ENCODE peak calls at places on chromosomes 13 and 19, in five cellular contexts. K, J, I, G and R are unnamed samples.

GRCh38 chr13:110431851-110432294 is 124.8 kb downstream of the COL4A2 start:
- DNase-seq in I (no peak), G (no peak), J (no peak), K (no peak), R (peak; percentile 72)

GRCh38 chr13:106680796-106681482 is 113.0 kb upstream of the ARGLU1 start:
- DNase-seq in I (no peak), J (no peak), G (no peak), K (no peak), R (no peak)

GRCh38 chr19:30854661-30855060 is 482.5 kb downstream of the ZNF536 start:
- DNase-seq in J (no peak), K (no peak), I (no peak), G (no peak), R (peak; percentile 43)

GRCh38 chr19:46428278-46429141 is at the start of gene PNMA8C:
- DNase-seq in J (peak; percentile 26), I (peak; percentile 30), G (no peak), K (peak; percentile 76), R (no peak)

GRCh38 chr19:38173324-38174041 is 50.5 kb downstream of the DPF1 start:
- DNase-seq in I (no peak), J (no peak), K (peak; percentile 86), G (no peak), R (no peak)

GRCh38 chr19:43798546-43799409 is 3.5 kb downstream of the LYPD5 start:
- DNase-seq in K (no peak), G (peak; percentile 71), I (no peak), J (peak; percentile 43), R (no peak)

GRCh38 chr19:1377176-1377964 is 6.3 kb upstream of the NDUFS7 start:
- DNase-seq in G (no peak), I (no peak), K (no peak), J (no peak), R (no peak)

GRCh38 chr13:31437975-31438374 is 238.2 kb downstream of the B3GLCT start:
- DNase-seq in G (no peak), K (no peak), J (no peak), I (no peak), R (no peak)

GRCh38 chr13:99288069-99288468 is 19.1 kb downstream of the GPR183 start:
- DNase-seq in K (no peak), J (no peak), G (no peak), I (no peak), R (no peak)

GRCh38 chr13:30375436-30375835 is 46.9 kb upstream of the UBE2L5 start:
- DNase-seq in G (no peak), J (no peak), K (no peak), I (no peak), R (no peak)

GRCh38 chr13:22278336-22278929 is 607.6 kb downstream of the FGF9 start:
- DNase-seq in G (no peak), J (peak; percentile 51), I (no peak), K (peak; percentile 36), R (no peak)

GRCh38 chr19:2462635-2463421 is 6.1 kb upstream of the LMNB2 start:
- DNase-seq in G (peak; percentile 93), K (peak; percentile 90), J (no peak), I (no peak), R (no peak)

GRCh38 chr19:51421229-51422052 is 4.0 kb upstream of the SIGLEC10 start:
- DNase-seq in I (no peak), K (no peak), G (no peak), J (peak; percentile 4), R (no peak)

GRCh38 chr19:43633520-43633919 is 6.1 kb downstream of the CADM4 start:
- DNase-seq in K (no peak), J (no peak), I (no peak), G (no peak), R (no peak)

GRCh38 chr13:39777527-39778061 is 122.1 kb downstream of the COG6 start:
- DNase-seq in J (no peak), K (no peak), I (peak; percentile 10), G (no peak), R (no peak)

GRCh38 chr19:51712461-51713081 is 11.2 kb downstream of the HAS1 start:
- DNase-seq in G (no peak), I (no peak), J (no peak), K (no peak), R (no peak)

GRCh38 chr13:32045963-32046785 is 14.6 kb downstream of the FRY start:
- DNase-seq in K (no peak), J (no peak), G (no peak), I (peak; percentile 79), R (no peak)

GRCh38 chr19:46898731-46899130 is 37.9 kb downstream of the ARHGAP35 start:
- DNase-seq in K (no peak), I (no peak), J (no peak), G (no peak), R (no peak)

GRCh38 chr13:33205804-33206221 is 79.7 kb downstream of the STARD13 start:
- DNase-seq in G (no peak), I (no peak), K (peak; percentile 41), J (no peak), R (no peak)

GRCh38 chr13:111913790-111914189 is 153.2 kb upstream of the SOX1 start:
- DNase-seq in I (no peak), G (no peak), K (peak; percentile 5), J (no peak), R (peak; percentile 61)

GRCh38 chr13:76823969-76824368 is 62.2 kb downstream of the KCTD12 start:
- DNase-seq in K (no peak), J (no peak), I (no peak), G (no peak), R (no peak)

GRCh38 chr19:23986623-23987022 is 71.9 kb downstream of the ZNF726 start:
- DNase-seq in G (no peak), K (no peak), I (no peak), J (no peak), R (no peak)

GRCh38 chr19:46849610-46850009 is 1.0 kb downstream of the AP2S1 start:
- DNase-seq in K (no peak), J (no peak), I (no peak), G (peak; percentile 30), R (no peak)

GRCh38 chr13:67518785-67519184 is 288.6 kb upstream of the PCDH9 start:
- DNase-seq in I (no peak), G (no peak), J (no peak), K (no peak), R (no peak)

GRCh38 chr19:58586131-58586765 is 13.1 kb upstream of the MZF1 start:
- DNase-seq in K (peak; percentile 10), J (no peak), I (no peak), G (peak; percentile 41), R (no peak)

GRCh38 chr19:55678121-55678671 is 3.2 kb downstream of the EPN1 start:
- DNase-seq in K (peak; percentile 38), G (no peak), I (peak; percentile 85), J (no peak), R (no peak)

DNA sequence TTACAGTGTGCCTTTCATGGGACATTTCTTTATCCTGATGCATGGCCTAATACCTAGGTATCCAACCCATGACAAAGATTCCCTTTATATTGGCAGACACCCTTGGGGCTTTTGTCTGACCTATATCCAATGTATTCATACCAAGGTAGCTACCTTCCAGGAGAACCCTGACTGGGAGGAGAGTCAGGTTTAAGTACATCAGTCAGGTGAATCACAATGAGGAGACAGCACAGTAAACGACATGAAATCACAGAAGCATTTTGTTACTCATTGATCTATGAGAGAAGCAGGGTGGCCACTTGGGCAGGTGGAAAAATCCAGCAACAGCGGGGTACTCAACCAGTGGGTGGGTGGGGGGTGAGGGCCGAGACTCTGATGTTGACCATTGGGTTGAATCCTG is 527.4 kb upstream of the ATXN8OS start:
- DNase-seq in I (no peak), G (no peak), J (no peak), K (no peak), R (no peak)
- H3K27ac ChIP-seq in I (no peak overlapping the region), G (no peak overlapping the region), J (no peak overlapping the region), K (no peak overlapping the region), R (no peak overlapping the region)

GRCh38 chr13:50618206-50618605 is 225.3 kb downstream of the DLEU7 start:
- DNase-seq in I (no peak), K (no peak), G (no peak), J (no peak), R (no peak)
- H3K27ac ChIP-seq in I (no peak overlapping the region), K (no peak overlapping the region), G (no peak overlapping the region), J (no peak overlapping the region), R (no peak overlapping the region)

DNA sequence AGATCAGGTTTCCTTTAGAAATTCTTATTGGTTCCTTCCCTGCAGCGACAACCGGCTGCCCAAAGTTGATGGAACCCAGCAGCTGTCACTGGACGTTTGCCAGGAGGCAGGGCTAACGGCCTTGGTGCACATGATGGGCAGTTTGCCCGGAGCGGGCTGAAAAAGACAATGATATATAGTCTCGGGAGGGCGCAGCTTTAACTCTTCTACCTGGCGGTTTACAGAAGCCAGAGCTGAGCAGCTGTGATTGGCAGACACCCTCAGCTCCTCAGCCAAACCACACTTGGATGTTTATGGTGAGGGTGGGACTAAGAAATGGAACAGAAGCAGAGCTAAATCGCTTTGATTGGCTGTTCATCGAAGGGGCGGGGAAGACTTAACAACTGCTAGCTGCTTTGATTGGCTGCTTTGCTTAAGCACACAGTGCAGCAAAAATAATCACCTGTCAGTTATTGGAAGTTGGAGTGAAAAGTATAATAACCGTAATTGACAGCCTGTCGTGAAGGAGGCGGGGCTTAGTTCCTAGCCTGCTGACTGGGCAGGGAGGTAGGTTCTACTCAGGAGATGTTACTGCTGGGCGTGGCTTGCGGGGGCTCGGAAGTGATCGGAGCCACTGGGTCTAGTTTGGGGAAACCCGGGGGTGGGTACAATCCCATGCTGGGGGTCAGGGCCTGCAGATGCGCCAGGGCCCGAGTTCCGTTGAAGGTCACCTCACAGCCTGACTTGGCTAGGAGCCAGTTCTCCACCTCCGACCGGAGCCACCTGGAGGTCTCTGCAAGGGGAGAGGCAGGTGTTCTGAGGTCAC is 7.5 kb downstream of the EMP3 start:
- DNase-seq in J (peak; percentile 94), K (peak; percentile 88), G (peak; percentile 89), I (peak; percentile 98), R (peak; percentile 96)
- H3K27ac ChIP-seq in J (peak overlapping the region; percentile 88), K (peak overlapping the region; percentile 93), G (peak overlapping the region; percentile 88), I (peak overlapping the region; percentile 81), R (peak overlapping the region; percentile 82)

GRCh38 chr13:79723462-79724116 is 242.6 kb downstream of the NDFIP2 start:
- DNase-seq in K (peak; percentile 21), G (no peak), J (no peak), I (no peak), R (no peak)

GRCh38 chr13:79725841-79726240 is 244.9 kb downstream of the NDFIP2 start:
- DNase-seq in I (no peak), G (no peak), K (no peak), J (no peak), R (no peak)

GRCh38 chr13:79724348-79725103 is 243.6 kb downstream of the NDFIP2 start:
- DNase-seq in J (no peak), K (no peak), I (no peak), G (no peak), R (no peak)

DNA sequence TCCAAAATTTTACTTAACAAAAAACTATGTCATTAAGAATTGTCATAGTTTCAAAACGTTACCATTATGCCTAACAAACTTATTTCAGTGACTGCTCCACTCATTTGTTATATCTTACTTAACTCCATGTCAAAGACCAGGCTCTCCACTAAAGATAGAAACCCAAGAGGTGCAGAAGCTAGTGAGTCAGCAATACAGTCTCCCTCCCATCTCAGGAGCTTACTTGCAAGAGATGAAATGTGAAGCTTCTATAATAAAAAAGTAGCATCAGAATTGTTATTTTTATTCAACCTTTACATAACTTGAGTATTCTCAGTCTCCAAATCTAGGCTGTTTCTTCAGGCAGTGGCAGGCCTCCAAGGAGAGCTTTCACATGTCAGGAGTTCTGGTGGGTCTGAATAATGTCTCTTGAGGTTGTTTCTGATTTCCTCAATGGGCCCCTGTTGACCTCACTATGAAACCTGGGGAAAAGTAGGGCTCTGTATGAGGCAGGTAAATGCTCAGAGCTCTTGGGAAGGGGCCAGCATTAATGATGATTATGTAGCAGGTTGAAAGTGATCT is 242.0 kb downstream of the NDFIP2 start:
- DNase-seq in G (no peak), K (no peak), I (no peak), J (no peak), R (no peak)
- H3K27ac ChIP-seq in G (peak overlapping the region; percentile 27), K (peak overlapping the region; percentile 38), I (no peak overlapping the region), J (no peak overlapping the region), R (no peak overlapping the region)